ENCODE peak calls at places on chromosomes 2 and 18, in six cellular contexts. K is heart left ventricle, P is A549, J is heart right ventricle, N is AG04450, C is fibroblast of lung. Q is an unnamed sample.

GRCh38 chr18:48804856-48805610 is 145.7 kb downstream of the SMAD7 start:
- DNase-seq in K (no peak), P (no peak), J (no peak), N (no peak), C (no peak), Q (no peak)

GRCh38 chr2:25322313-25322712 is 19.4 kb downstream of the DNMT3A start:
- DNase-seq in K (no peak), P (no peak), J (no peak), N (no peak), C (no peak), Q (no peak)

GRCh38 chr2:191195021-191195420 is 44.2 kb upstream of the STAT4 start:
- DNase-seq in K (no peak), P (no peak), J (no peak), N (no peak), C (no peak), Q (no peak)

GRCh38 chr2:88125924-88126771 is 1.7 kb downstream of the FABP1 start:
- DNase-seq in K (no peak), P (no peak), J (no peak), N (no peak), C (no peak), Q (no peak)

GRCh38 chr2:136394136-136395060 is 276.4 kb upstream of the CXCR4 start:
- DNase-seq in K (no peak), P (no peak), J (no peak), N (no peak), C (no peak), Q (no peak)

GRCh38 chr2:220434365-220434764 is 806.9 kb downstream of the SLC4A3 start:
- DNase-seq in K (no peak), P (peak), J (no peak), N (peak), C (peak), Q (peak)

GRCh38 chr2:191152841-191153240 is 2.0 kb upstream of the STAT4 start:
- DNase-seq in K (no peak), P (no peak), J (no peak), N (no peak), C (peak), Q (no peak)

GRCh38 chr2:185012643-185013042 is 414.3 kb downstream of the ZNF804A start:
- DNase-seq in K (no peak), P (peak), J (no peak), N (no peak), C (peak), Q (no peak)

GRCh38 chr2:199979398-199979797 is 24.0 kb downstream of the MAIP1 start:
- DNase-seq in K (no peak), P (no peak), J (no peak), N (no peak), C (no peak), Q (no peak)

GRCh38 chr2:3099860-3100234 is 277.8 kb downstream of the EIPR1 start:
- DNase-seq in K (no peak), P (no peak), J (no peak), N (no peak), C (no peak), Q (no peak)

GRCh38 chr2:205800804-205801203 is 118.5 kb downstream of the NRP2 start:
- DNase-seq in K (peak), P (peak), J (no peak), N (peak), C (peak), Q (no peak)

GRCh38 chr2:226838758-226839555 is 3.1 kb downstream of the RHBDD1 start:
- DNase-seq in K (no peak), P (no peak), J (no peak), N (no peak), C (no peak), Q (no peak)

GRCh38 chr2:216194013-216194412 is 84.9 kb downstream of the XRCC5 start:
- DNase-seq in K (no peak), P (no peak), J (no peak), N (no peak), C (no peak), Q (no peak)

GRCh38 chr2:27992787-27993747 is 102.5 kb downstream of the BABAM2 start:
- DNase-seq in K (no peak), P (peak), J (no peak), N (no peak), C (peak), Q (peak)

GRCh38 chr2:105575626-105576025 is 169.1 kb upstream of the NCK2 start:
- DNase-seq in K (no peak), P (no peak), J (no peak), N (no peak), C (no peak), Q (no peak)

GRCh38 chr2:161161074-161161577 is 898 bp downstream of the TANK start:
- DNase-seq in K (no peak), P (no peak), J (no peak), N (no peak), C (no peak), Q (no peak)

GRCh38 chr2:119439574-119440500 is 8.2 kb downstream of the TMEM37 start:
- DNase-seq in K (no peak), P (no peak), J (no peak), N (no peak), C (no peak), Q (no peak)

GRCh38 chr18:36355511-36355910 is 58.0 kb downstream of the FHOD3 start:
- DNase-seq in K (no peak), P (no peak), J (no peak), N (no peak), C (peak), Q (no peak)

GRCh38 chr2:26852405-26853348 is 4.7 kb downstream of the DPYSL5 start:
- DNase-seq in K (peak), P (no peak), J (no peak), N (no peak), C (no peak), Q (no peak)

GRCh38 chr2:225113356-225114015 is 71.2 kb upstream of the DOCK10 start:
- DNase-seq in K (no peak), P (no peak), J (no peak), N (no peak), C (no peak), Q (no peak)

GRCh38 chr18:7523772-7524171 is 43.3 kb upstream of the PTPRM start:
- DNase-seq in K (no peak), P (no peak), J (no peak), N (no peak), C (no peak), Q (no peak)

GRCh38 chr2:129467012-129467779 is 512.3 kb upstream of the RAB6C start:
- DNase-seq in K (no peak), P (no peak), J (no peak), N (no peak), C (no peak), Q (no peak)

GRCh38 chr2:205496370-205496769 is 185.9 kb upstream of the NRP2 start:
- DNase-seq in K (no peak), P (no peak), J (no peak), N (no peak), C (no peak), Q (no peak)

GRCh38 chr2:112095654-112096053 is 40.6 kb downstream of the TMEM87B start:
- DNase-seq in K (no peak), P (no peak), J (no peak), N (no peak), C (no peak), Q (no peak)

GRCh38 chr18:63963610-63964256 is 6.1 kb upstream of the SERPINB8 start:
- DNase-seq in K (no peak), P (peak), J (no peak), N (peak), C (peak), Q (no peak)

DNA sequence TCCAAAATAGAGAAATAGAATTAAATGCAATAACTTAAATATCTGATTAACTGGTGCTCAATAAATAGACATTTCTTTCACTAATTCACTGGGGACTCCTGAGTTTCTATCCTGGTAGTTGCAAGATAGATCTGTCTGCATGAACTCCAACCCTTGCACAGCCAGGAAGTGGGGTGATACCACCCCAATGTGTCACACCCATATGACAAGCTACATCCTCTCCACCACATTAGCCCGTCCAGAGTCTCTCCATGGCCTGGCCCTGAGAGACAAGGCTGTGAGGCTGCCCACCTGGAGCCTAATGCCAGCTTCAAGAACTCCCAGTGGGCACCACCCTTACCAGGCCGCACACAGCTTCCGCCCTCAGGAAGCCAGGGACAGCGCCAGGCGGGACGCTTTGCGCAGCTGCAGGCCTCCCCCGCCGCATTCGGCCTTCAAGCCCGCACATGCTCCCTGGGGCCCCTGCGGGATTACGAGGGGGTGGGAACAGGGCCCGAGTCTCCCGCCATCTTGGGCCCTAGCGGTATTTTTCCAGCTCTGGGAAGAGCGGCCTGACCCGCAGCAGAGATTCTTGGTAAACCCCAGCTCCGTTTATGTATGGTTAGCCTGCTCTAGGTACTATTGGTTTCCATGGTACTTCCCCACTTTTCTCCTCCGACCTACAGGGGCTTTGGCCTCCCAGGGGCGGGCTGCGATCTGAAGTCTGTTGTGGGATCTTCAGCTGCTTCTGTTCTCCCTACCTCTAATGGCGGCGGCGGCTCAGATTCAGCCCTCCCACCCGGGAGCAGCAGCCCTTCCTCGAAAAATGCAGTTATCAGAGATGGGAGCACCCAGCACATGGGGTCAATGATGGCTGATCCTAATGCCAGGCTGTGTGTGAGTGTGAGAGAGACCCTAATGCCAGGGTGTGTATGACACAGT is at the start of gene TDRD15:
- DNase-seq in K (no peak), P (no peak), J (no peak), N (no peak), C (no peak), Q (no peak)
- H3K4me3 ChIP-seq in K (no peak), P (no peak), J (no peak), N (no peak), C (no peak), Q (no peak)

DNA sequence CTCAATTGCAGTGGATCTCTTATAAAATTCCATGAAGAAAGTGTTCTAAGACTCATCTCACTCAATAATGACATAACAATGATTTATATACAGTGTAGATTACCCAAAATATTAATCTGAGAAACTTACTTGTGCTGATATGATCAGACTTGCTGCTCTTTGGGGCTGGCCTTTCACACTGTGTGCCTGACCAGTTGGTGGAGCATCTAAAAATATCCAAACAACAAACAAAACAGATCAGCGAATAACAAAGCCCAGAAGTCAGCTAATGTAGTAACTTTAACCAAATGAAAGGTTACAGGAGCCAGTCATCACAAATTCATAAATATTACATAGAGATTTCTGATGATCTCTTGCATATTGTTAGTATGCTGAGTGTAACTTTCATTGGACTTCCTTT is 1466.8 kb upstream of the NXPH2 start:
- DNase-seq in K (no peak), P (no peak), J (no peak), N (no peak), C (no peak), Q (no peak)
- TF ChIP-seq CTCF in K (no peak), P (no peak), J (no peak), N (no peak), C (no peak), Q (no peak)

DNA sequence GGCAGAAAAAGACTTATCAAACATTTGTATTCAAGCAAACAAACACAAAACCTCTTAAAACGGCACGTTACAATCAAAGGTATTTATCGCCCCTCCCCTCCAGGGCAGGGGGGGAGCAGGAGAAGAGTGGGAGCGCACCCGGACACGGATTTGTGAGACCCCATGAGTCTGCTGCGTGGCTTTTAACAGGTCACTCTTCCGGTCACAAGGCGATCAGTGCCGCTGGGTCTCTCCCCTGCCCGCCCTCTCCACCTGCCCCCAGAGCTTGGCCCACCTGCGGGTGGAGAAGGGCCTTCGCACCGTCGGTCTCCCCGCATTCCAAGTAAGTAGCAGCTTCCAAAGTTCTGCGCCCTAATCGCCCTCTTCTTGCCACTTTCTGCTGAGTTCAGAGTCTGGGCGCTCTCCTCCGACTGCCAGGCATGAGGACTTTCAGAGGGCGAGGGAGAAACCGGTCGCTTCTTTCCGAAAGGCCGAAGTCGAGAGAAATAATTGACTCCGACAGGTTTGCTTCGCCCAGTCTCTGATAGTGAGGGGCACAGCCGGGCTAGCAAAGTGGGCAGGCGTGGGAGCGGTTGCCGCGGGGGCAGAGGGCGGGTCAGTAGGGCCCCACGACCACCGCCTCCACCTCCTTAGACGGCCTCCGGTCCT is 797 bp downstream of the RPRM start:
- DNase-seq in K (no peak), P (no peak), J (peak), N (no peak), C (no peak), Q (no peak)
- H3K4me3 ChIP-seq in K (peak), P (peak), J (peak), N (no peak), C (peak), Q (peak)

GRCh38 chr18:66124394-66124793 is 373.6 kb downstream of the CDH7 start:
- DNase-seq in K (no peak), P (peak), J (no peak), N (no peak), C (no peak), Q (no peak)
- TF ChIP-seq CTCF in K (peak), P (no peak), J (peak), N (no peak), C (no peak), Q (peak)

DNA sequence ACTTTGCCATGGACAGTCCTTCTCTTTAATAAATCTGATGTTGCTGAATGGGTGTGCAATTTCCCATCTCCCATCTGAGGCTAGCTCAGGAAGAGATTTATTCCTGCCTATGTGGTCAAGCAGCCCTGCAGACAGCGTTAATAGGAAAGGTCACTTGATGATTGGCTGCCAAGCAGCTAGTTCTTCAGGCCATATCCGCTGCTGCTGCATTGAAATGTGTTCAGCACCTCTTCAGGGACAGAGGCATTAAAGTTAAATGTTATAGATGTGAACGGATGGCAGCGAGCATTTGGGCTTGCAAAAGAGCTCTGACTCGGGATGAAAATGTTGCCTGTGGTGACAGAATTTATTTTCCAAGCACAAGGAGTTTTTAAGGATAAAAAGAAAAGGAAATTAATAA is 474.2 kb downstream of the PIK3C3 start:
- DNase-seq in K (no peak), P (no peak), J (no peak), N (no peak), C (no peak), Q (no peak)
- H3K4me3 ChIP-seq in K (no peak), P (no peak), J (no peak), N (no peak), C (no peak), Q (no peak)

GRCh38 chr2:126770466-126770865 is 114.5 kb downstream of the GYPC start:
- DNase-seq in K (no peak), P (no peak), J (no peak), N (no peak), C (no peak), Q (no peak)

GRCh38 chr2:126766897-126767296 is 110.9 kb downstream of the GYPC start:
- DNase-seq in K (no peak), P (no peak), J (no peak), N (no peak), C (no peak), Q (no peak)

GRCh38 chr2:126771501-126772195 is 115.7 kb downstream of the GYPC start:
- DNase-seq in K (no peak), P (no peak), J (no peak), N (no peak), C (no peak), Q (no peak)

GRCh38 chr2:126771094-126771493 is 115.1 kb downstream of the GYPC start:
- DNase-seq in K (no peak), P (no peak), J (no peak), N (no peak), C (no peak), Q (no peak)

DNA sequence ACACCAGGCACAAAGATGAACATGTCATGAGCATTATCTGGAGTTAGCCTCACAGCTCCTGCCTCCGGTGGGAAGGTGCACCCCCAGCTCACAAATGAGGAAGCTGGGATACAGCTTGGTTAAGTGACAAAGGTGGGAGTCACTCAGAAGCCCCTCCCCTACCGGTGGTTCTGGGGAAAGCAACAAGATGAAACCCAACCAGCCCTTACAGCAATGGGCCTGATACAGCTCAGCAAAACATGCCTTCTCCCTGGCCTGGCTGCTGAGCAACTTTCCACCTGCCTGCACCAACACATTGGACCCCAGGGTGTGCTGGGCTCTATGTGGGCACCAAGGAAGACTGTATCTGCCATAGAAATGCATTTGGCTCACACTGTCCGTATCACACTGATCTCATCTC is 113.2 kb downstream of the GYPC start:
- DNase-seq in K (no peak), P (no peak), J (no peak), N (no peak), C (no peak), Q (no peak)
- TF ChIP-seq CTCF in K (no peak), P (no peak), J (no peak), N (peak), C (no peak), Q (no peak)

GRCh38 chr2:8798393-8798792 is 39.0 kb downstream of the KIDINS220 start:
- DNase-seq in K (no peak), P (no peak), J (no peak), N (no peak), C (no peak), Q (no peak)

GRCh38 chr2:8796315-8796848 is 41.0 kb downstream of the KIDINS220 start:
- DNase-seq in K (no peak), P (no peak), J (no peak), N (no peak), C (no peak), Q (no peak)

GRCh38 chr2:8796878-8797550 is 40.4 kb downstream of the KIDINS220 start:
- DNase-seq in K (no peak), P (no peak), J (no peak), N (no peak), C (no peak), Q (no peak)

GRCh38 chr2:8797682-8798081 is 39.7 kb downstream of the KIDINS220 start:
- DNase-seq in K (no peak), P (no peak), J (no peak), N (no peak), C (no peak), Q (no peak)

GRCh38 chr2:8794923-8795825 is 42.2 kb downstream of the KIDINS220 start:
- DNase-seq in K (no peak), P (no peak), J (no peak), N (peak), C (peak), Q (no peak)
- H3K4me3 ChIP-seq in K (no peak), P (no peak), J (no peak), N (no peak), C (no peak), Q (no peak)

GRCh38 chr18:76684265-76684664 is 138.1 kb upstream of the ZNF236 start:
- DNase-seq in K (no peak), P (no peak), J (no peak), N (no peak), C (no peak), Q (no peak)

GRCh38 chr18:76674596-76674995 is 147.8 kb upstream of the ZNF236 start:
- DNase-seq in K (no peak), P (no peak), J (no peak), N (no peak), C (no peak), Q (no peak)

GRCh38 chr18:76679877-76680276 is 142.5 kb upstream of the ZNF236 start:
- DNase-seq in K (no peak), P (no peak), J (no peak), N (no peak), C (no peak), Q (no peak)

GRCh38 chr18:76678248-76678647 is 144.1 kb upstream of the ZNF236 start:
- DNase-seq in K (no peak), P (no peak), J (no peak), N (no peak), C (no peak), Q (no peak)

GRCh38 chr18:76679259-76679658 is 143.1 kb upstream of the ZNF236 start:
- DNase-seq in K (no peak), P (no peak), J (no peak), N (no peak), C (no peak), Q (no peak)
- TF ChIP-seq CTCF in K (no peak), P (no peak), J (no peak), N (no peak), C (no peak), Q (peak)

GRCh38 chr2:37326285-37326684 is 1.7 kb upstream of the PRKD3 start:
- DNase-seq in K (peak), P (peak), J (no peak), N (peak), C (peak), Q (no peak)
- H3K4me3 ChIP-seq in K (peak), P (no peak), J (no peak), N (no peak), C (peak), Q (no peak)

Q was measured in retinal pigment epithelial cell.